ENCODE peak calls at places on chromosomes 13 and 19, in nine cellular contexts. X is omental fat pad, Z is thoracic aorta, U is cardiac fibroblast, C is neural crest cell, R is tibial nerve, G is suprapubic skin, N is mesothelial cell of epicardium, O is Calu3. M is an unnamed sample.

GRCh38 chr19:3189702-3190469 is 4.2 kb downstream of the NCLN start:
- DNase-seq in X (no peak), G (no peak), C (no peak), Z (no peak), U (no peak), N (no peak), R (no peak), O (no peak), M (no peak)

GRCh38 chr19:46303702-46304397 is 7.0 kb downstream of the HIF3A start:
- DNase-seq in O (peak), N (peak), G (peak), R (no peak), X (no peak), C (peak), U (peak), Z (no peak), M (peak)

GRCh38 chr19:50384685-50385535 is 763 bp downstream of the POLD1 start:
- DNase-seq in X (no peak), Z (no peak), N (no peak), C (no peak), U (peak), G (no peak), R (no peak), O (no peak), M (no peak)

GRCh38 chr19:14116918-14117578 is 514 bp downstream of the PRKACA start:
- DNase-seq in R (no peak), G (peak), X (no peak), Z (no peak), C (no peak), U (no peak), O (no peak), N (no peak), M (no peak)

GRCh38 chr19:2534374-2535050 is 58.6 kb downstream of the GADD45B start:
- DNase-seq in X (no peak), Z (no peak), C (no peak), G (no peak), N (no peak), U (peak), O (no peak), R (no peak), M (no peak)

GRCh38 chr13:41544824-41545707 is 87.7 kb downstream of the RGCC start:
- DNase-seq in O (no peak), C (no peak), G (no peak), N (no peak), R (no peak), X (no peak), Z (no peak), U (peak), M (no peak)

GRCh38 chr13:33070713-33071112 is 54.5 kb downstream of the KL start:
- DNase-seq in N (no peak), U (peak), C (no peak), Z (no peak), O (no peak), R (no peak), X (no peak), G (no peak), M (no peak)

GRCh38 chr19:30689474-30689873 is 317.3 kb downstream of the ZNF536 start:
- DNase-seq in U (no peak), C (no peak), N (no peak), X (no peak), Z (no peak), O (no peak), G (no peak), R (no peak), M (no peak)

GRCh38 chr19:5478925-5479588 is 23.8 kb downstream of the ZNRF4 start:
- DNase-seq in O (no peak), R (no peak), N (no peak), C (no peak), U (no peak), G (no peak), X (no peak), Z (no peak), M (no peak)

GRCh38 chr13:110215606-110216005 is 91.4 kb downstream of the COL4A1 start:
- DNase-seq in C (no peak), X (no peak), N (no peak), O (no peak), G (no peak), R (no peak), U (no peak), Z (no peak), M (no peak)

GRCh38 chr13:40331802-40332201 is 334.6 kb downstream of the FOXO1 start:
- DNase-seq in Z (no peak), C (no peak), U (no peak), G (no peak), O (no peak), N (no peak), R (no peak), X (no peak), M (no peak)

GRCh38 chr13:79549355-79550106 is 68.6 kb downstream of the NDFIP2 start:
- DNase-seq in O (no peak), X (no peak), U (no peak), N (no peak), C (no peak), Z (no peak), G (no peak), R (no peak), M (no peak)

GRCh38 chr19:45901912-45902650 is at the start of gene MYPOP:
- DNase-seq in C (no peak), R (no peak), Z (no peak), G (no peak), N (no peak), U (no peak), O (no peak), X (no peak), M (no peak)

GRCh38 chr13:105569816-105570215 is 965.6 kb downstream of the EFNB2 start:
- DNase-seq in N (no peak), X (no peak), C (no peak), U (no peak), O (no peak), R (no peak), Z (no peak), G (no peak), M (no peak)

GRCh38 chr19:45955905-45956608 is 17.6 kb downstream of the NOVA2 start:
- DNase-seq in Z (no peak), X (no peak), N (no peak), O (peak), U (peak), G (no peak), R (no peak), C (peak), M (no peak)

GRCh38 chr19:39277598-39277997 is 9.4 kb downstream of the IFNL2 start:
- DNase-seq in Z (no peak), N (no peak), G (no peak), U (peak), C (no peak), O (peak), R (no peak), X (no peak), M (no peak)

GRCh38 chr13:78160793-78161192 is 242.2 kb upstream of the EDNRB start:
- DNase-seq in G (no peak), C (no peak), R (no peak), Z (no peak), N (no peak), X (no peak), U (peak), O (no peak), M (no peak)

GRCh38 chr19:7360393-7360984 is 11.8 kb downstream of the ARHGEF18 start:
- DNase-seq in X (no peak), N (no peak), O (no peak), C (no peak), G (no peak), Z (no peak), R (no peak), U (peak), M (no peak)

GRCh38 chr19:49441210-49441959 is at the start of gene SLC17A7:
- DNase-seq in U (no peak), C (no peak), G (peak), Z (no peak), R (peak), N (no peak), X (no peak), O (no peak), M (no peak)

GRCh38 chr13:40181203-40181845 is 485.1 kb downstream of the FOXO1 start:
- DNase-seq in X (no peak), Z (no peak), G (no peak), O (no peak), U (peak), N (no peak), C (no peak), R (no peak), M (no peak)

GRCh38 chr19:407501-408440 is 1.2 kb downstream of the C2CD4C start:
- DNase-seq in X (no peak), G (peak), R (no peak), N (peak), O (no peak), C (no peak), Z (no peak), U (no peak), M (no peak)

GRCh38 chr13:110360598-110360997 is 53.5 kb downstream of the COL4A2 start:
- DNase-seq in O (no peak), X (no peak), N (no peak), C (no peak), R (no peak), U (no peak), Z (no peak), G (no peak), M (no peak)

GRCh38 chr13:102333320-102334181 is 68.3 kb downstream of the FGF14 start:
- DNase-seq in X (no peak), C (no peak), N (no peak), Z (no peak), G (no peak), R (no peak), O (no peak), U (no peak), M (no peak)

GRCh38 chr13:41558781-41559560 is 101.6 kb downstream of the RGCC start:
- DNase-seq in O (no peak), G (no peak), U (no peak), X (no peak), R (no peak), N (no peak), C (no peak), Z (no peak), M (no peak)

GRCh38 chr19:45878043-45878794 is 7.7 kb downstream of the IRF2BP1 start:
- DNase-seq in O (peak), G (no peak), U (no peak), R (no peak), Z (no peak), X (no peak), C (no peak), N (no peak), M (no peak)

GRCh38 chr13:32261567-32261966 is 53.6 kb downstream of the ZAR1L start:
- DNase-seq in R (peak), U (peak), Z (peak), C (no peak), N (peak), X (peak), G (no peak), O (no peak), M (no peak)

GRCh38 chr19:47063874-47064273 is 15.4 kb upstream of the TMEM160 start:
- DNase-seq in X (no peak), G (no peak), O (no peak), Z (no peak), U (no peak), C (no peak), N (no peak), R (no peak), M (no peak)

GRCh38 chr19:13022859-13023636 is 27.8 kb downstream of the NFIX start:
- DNase-seq in Z (no peak), N (no peak), R (peak), G (peak), U (peak), C (no peak), O (no peak), X (no peak), M (no peak)

GRCh38 chr13:42215578-42216421 is 56.2 kb upstream of the AKAP11 start:
- DNase-seq in O (peak), G (no peak), X (no peak), R (no peak), N (peak), U (peak), Z (no peak), C (peak), M (no peak)

GRCh38 chr13:66560189-66560588 is 669.9 kb downstream of the PCDH9 start:
- DNase-seq in Z (no peak), C (no peak), X (no peak), G (no peak), U (peak), R (no peak), O (no peak), N (no peak), M (no peak)

GRCh38 chr13:90680826-90681225 is 666.7 kb upstream of the MIR17HG start:
- DNase-seq in O (no peak), R (no peak), G (no peak), U (no peak), C (no peak), Z (no peak), N (no peak), X (no peak), M (no peak)

GRCh38 chr13:43232866-43233265 is 209.5 kb downstream of the DNAJC15 start:
- DNase-seq in N (no peak), X (no peak), U (peak), C (no peak), O (no peak), R (no peak), Z (no peak), G (no peak), M (no peak)

GRCh38 chr13:40664100-40665060 is 2.1 kb downstream of the FOXO1 start:
- DNase-seq in N (peak), R (peak), U (peak), X (no peak), O (peak), C (peak), G (peak), Z (peak), M (peak)

GRCh38 chr19:20256606-20257005 is 89.6 kb downstream of the ZNF486 start:
- DNase-seq in C (no peak), X (no peak), O (no peak), Z (no peak), R (no peak), N (no peak), U (no peak), G (no peak), M (no peak)

GRCh38 chr13:50910483-50910805 is 853 bp downstream of the RNASEH2B start:
- DNase-seq in O (peak), R (no peak), C (peak), Z (no peak), N (peak), G (peak), U (peak), X (no peak), M (no peak)

GRCh38 chr19:51096473-51097165 is 11.6 kb downstream of the CTU1 start:
- DNase-seq in U (peak), G (no peak), O (peak), X (no peak), R (no peak), N (no peak), C (no peak), Z (no peak), M (no peak)

GRCh38 chr13:76293751-76294150 is 592.5 kb downstream of the KCTD12 start:
- DNase-seq in O (no peak), U (peak), G (no peak), N (no peak), Z (no peak), R (no peak), C (no peak), X (no peak), M (no peak)

GRCh38 chr19:19822148-19822429 is 539 bp upstream of the ZNF506 start:
- DNase-seq in N (no peak), Z (no peak), X (no peak), G (no peak), C (no peak), U (no peak), R (no peak), O (no peak), M (no peak)

GRCh38 chr19:47750752-47751151 is 5.4 kb downstream of the NOP53 start:
- DNase-seq in Z (no peak), X (no peak), O (no peak), R (no peak), C (no peak), G (peak), U (no peak), N (no peak), M (no peak)

GRCh38 chr13:45258339-45258685 is 57.5 kb upstream of the KCTD4 start:
- DNase-seq in X (no peak), G (no peak), N (no peak), Z (no peak), U (no peak), O (no peak), R (no peak), C (no peak), M (no peak)

GRCh38 chr13:92143766-92144165 is 745.3 kb downstream of the GPC5 start:
- DNase-seq in N (no peak), Z (no peak), U (no peak), O (no peak), R (no peak), X (no peak), C (no peak), G (no peak), M (no peak)
- TF ChIP-seq CTCF in N (no peak), Z (no peak), U (no peak), O (no peak), R (no peak), X (no peak), C (peak), G (no peak), M (peak)

DNA sequence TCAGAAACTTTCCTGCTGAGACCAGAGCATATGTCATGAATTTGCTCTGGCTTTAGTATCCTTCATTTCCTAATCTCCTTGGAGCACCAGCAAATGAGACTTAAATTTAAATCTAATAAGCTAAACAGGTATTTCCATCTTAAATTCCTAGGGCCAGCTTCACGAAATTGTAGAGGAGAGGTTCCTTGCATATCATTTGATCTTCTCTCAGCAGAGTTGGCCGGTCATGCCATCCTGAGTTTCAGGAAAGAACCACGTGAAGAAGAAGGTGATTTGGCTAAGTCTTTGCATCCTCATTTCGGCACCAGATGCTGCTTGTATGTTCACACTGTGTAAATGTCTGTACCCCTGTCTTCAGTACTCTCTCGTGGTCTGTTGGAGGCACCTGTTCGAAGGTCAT is 370.4 kb upstream of the NBEA start:
- DNase-seq in Z (no peak), C (no peak), R (no peak), X (no peak), N (no peak), O (no peak), G (no peak), U (no peak), M (no peak)
- TF ChIP-seq CTCF in Z (no peak), C (no peak), R (no peak), X (no peak), N (no peak), O (no peak), G (no peak), U (no peak), M (no peak)

GRCh38 chr19:18160792-18161690 is 8.1 kb downstream of the PIK3R2 start:
- DNase-seq in R (peak), O (peak), G (no peak), X (peak), U (peak), Z (no peak), C (peak), N (peak), M (peak)
- TF ChIP-seq CTCF in R (peak), O (no peak), G (peak), X (peak), U (peak), Z (peak), C (peak), N (peak), M (peak)

GRCh38 chr13:23375007-23375971 is 58.2 kb downstream of the SACS start:
- DNase-seq in U (peak), R (peak), C (peak), G (peak), O (peak), N (peak), X (peak), Z (peak), M (peak)
- TF ChIP-seq CTCF in U (no peak), R (no peak), C (peak), G (peak), O (no peak), N (peak), X (no peak), Z (peak), M (peak)

GRCh38 chr13:26895081-26895807 is 134.7 kb upstream of the GPR12 start:
- DNase-seq in Z (no peak), X (no peak), U (peak), O (no peak), C (no peak), R (no peak), G (no peak), N (no peak), M (no peak)

GRCh38 chr13:26897706-26898550 is 137.3 kb upstream of the GPR12 start:
- DNase-seq in C (no peak), U (no peak), N (no peak), G (no peak), X (no peak), Z (no peak), R (no peak), O (no peak), M (no peak)

GRCh38 chr13:26895808-26896466 is 135.4 kb upstream of the GPR12 start:
- DNase-seq in U (no peak), G (no peak), O (no peak), X (no peak), R (no peak), N (no peak), C (no peak), Z (no peak), M (no peak)

GRCh38 chr13:26896986-26897668 is 136.5 kb upstream of the GPR12 start:
- DNase-seq in O (no peak), Z (no peak), G (no peak), N (no peak), R (no peak), C (no peak), X (no peak), U (no peak), M (no peak)

DNA sequence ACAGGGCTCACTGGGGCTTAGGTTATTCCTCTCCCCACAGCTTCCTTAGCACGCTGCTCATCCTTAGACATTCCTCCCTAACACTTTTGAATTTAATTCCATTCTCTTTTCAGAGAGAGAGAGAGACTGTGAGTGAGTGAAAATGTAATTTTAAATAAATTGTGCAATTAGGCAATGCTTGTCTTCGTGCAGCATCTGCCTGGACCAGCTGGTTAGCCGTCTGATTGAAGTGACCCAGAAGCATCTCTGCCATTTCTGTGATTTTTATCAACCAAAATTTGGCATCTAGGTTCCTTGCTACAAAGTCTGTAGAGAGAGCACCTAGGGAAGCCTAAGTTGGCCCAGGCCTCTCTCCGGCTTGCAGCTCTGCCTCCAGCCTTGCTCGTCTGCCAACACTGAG is 138.6 kb upstream of the GPR12 start:
- DNase-seq in O (no peak), R (no peak), X (no peak), C (no peak), Z (no peak), U (no peak), N (no peak), G (no peak), M (no peak)
- TF ChIP-seq CTCF in O (no peak), R (no peak), X (no peak), C (no peak), Z (no peak), U (no peak), N (no peak), G (no peak), M (no peak)

GRCh38 chr13:71758823-71759222 is 108.2 kb downstream of the DACH1 start:
- DNase-seq in Z (no peak), U (peak), X (no peak), O (no peak), N (no peak), R (no peak), G (no peak), C (no peak), M (no peak)

GRCh38 chr13:71760226-71760591 is 106.8 kb downstream of the DACH1 start:
- DNase-seq in X (no peak), O (no peak), R (no peak), N (no peak), G (no peak), C (no peak), Z (no peak), U (no peak), M (no peak)

GRCh38 chr13:71759506-71760225 is 107.3 kb downstream of the DACH1 start:
- DNase-seq in C (peak), O (peak), X (no peak), Z (no peak), R (no peak), N (no peak), U (no peak), G (no peak), M (no peak)

GRCh38 chr13:71751074-71751473 is 115.9 kb downstream of the DACH1 start:
- DNase-seq in U (no peak), X (no peak), O (no peak), R (no peak), Z (no peak), C (no peak), G (no peak), N (no peak), M (no peak)

GRCh38 chr13:71754407-71754974 is 112.5 kb downstream of the DACH1 start:
- DNase-seq in N (no peak), R (no peak), X (no peak), Z (no peak), O (no peak), C (no peak), U (no peak), G (no peak), M (no peak)
- TF ChIP-seq CTCF in N (peak), R (no peak), X (no peak), Z (no peak), O (no peak), C (peak), U (peak), G (no peak), M (peak)

GRCh38 chr19:41893899-41894298 is 10.9 kb downstream of the ARHGEF1 start:
- DNase-seq in N (no peak), X (no peak), C (no peak), G (no peak), R (no peak), O (no peak), Z (no peak), U (peak), M (no peak)
- TF ChIP-seq CTCF in N (no peak), X (no peak), C (no peak), G (no peak), R (no peak), O (no peak), Z (no peak), U (peak), M (no peak)

M was measured in type B pancreatic cell.